ENCODE peak calls at places on chromosomes 1 and 21, in nine cellular contexts. O is suprapubic skin, X is NB4, T is prostate gland, F is IMR-90, Q is lower leg skin, E is right lobe of liver, B is body of pancreas, M is GM12891. K is an unnamed sample.
A peak's percentile ranks its signal among the peaks of the same experiment; 100 is the strongest.

GRCh38 chr1:13699936-13700520 is at the start of gene PRDM2:
- DNase-seq in O (peak; percentile 70), X (peak; percentile 62), T (peak; percentile 14), F (peak; percentile 17), Q (no peak), E (peak; percentile 52), B (peak; percentile 61), M (peak; percentile 60), K (peak; percentile 77)

GRCh38 chr1:6889875-6890480 is 104.7 kb downstream of the CAMTA1 start:
- DNase-seq in O (no peak), X (peak; percentile 56), T (peak; percentile 35), F (peak; percentile 68), Q (peak; percentile 39), E (peak; percentile 73), B (peak; percentile 77), M (no peak), K (peak; percentile 68)

GRCh38 chr1:13869172-13869797 is 169.3 kb downstream of the PRDM2 start:
- DNase-seq in O (no peak), X (no peak), T (no peak), F (no peak), Q (no peak), E (no peak), B (no peak), M (no peak), K (peak; percentile 19)

GRCh38 chr1:40141878-40142535 is 19.2 kb upstream of the RLF start:
- DNase-seq in O (no peak), X (no peak), T (no peak), F (peak; percentile 15), Q (no peak), E (no peak), B (no peak), M (no peak), K (no peak)

GRCh38 chr1:19622204-19622603 is 21.9 kb upstream of the NBL1 start:
- DNase-seq in O (no peak), X (no peak), T (no peak), F (peak; percentile 28), Q (no peak), E (no peak), B (no peak), M (no peak), K (no peak)

GRCh38 chr1:162230096-162230495 is 146.6 kb downstream of the SPATA46 start:
- DNase-seq in O (no peak), X (no peak), T (peak; percentile 39), F (no peak), Q (no peak), E (peak; percentile 66), B (peak; percentile 76), M (no peak), K (no peak)

GRCh38 chr1:225919906-225920305 is 4.1 kb downstream of the PYCR2 start:
- DNase-seq in O (peak; percentile 85), X (no peak), T (peak; percentile 84), F (peak; percentile 77), Q (peak; percentile 62), E (no peak), B (peak; percentile 94), M (no peak), K (no peak)

GRCh38 chr1:230392920-230393521 is 33.1 kb downstream of the PGBD5 start:
- DNase-seq in O (no peak), X (peak; percentile 18), T (no peak), F (no peak), Q (no peak), E (no peak), B (no peak), M (no peak), K (no peak)

GRCh38 chr1:42962641-42963377 is 4.1 kb upstream of the SLC2A1 start:
- DNase-seq in O (no peak), X (no peak), T (no peak), F (peak; percentile 73), Q (peak; percentile 65), E (no peak), B (no peak), M (no peak), K (peak; percentile 98)

GRCh38 chr1:87723193-87723592 is 394.5 kb downstream of the LMO4 start:
- DNase-seq in O (no peak), X (no peak), T (no peak), F (no peak), Q (no peak), E (no peak), B (no peak), M (no peak), K (no peak)

GRCh38 chr1:155932487-155932886 is 1.7 kb downstream of the KHDC4 start:
- DNase-seq in O (no peak), X (no peak), T (no peak), F (no peak), Q (no peak), E (no peak), B (no peak), M (no peak), K (no peak)

GRCh38 chr1:234750922-234751595 is 141.1 kb upstream of the IRF2BP2 start:
- DNase-seq in O (no peak), X (no peak), T (peak; percentile 43), F (no peak), Q (no peak), E (no peak), B (peak; percentile 79), M (no peak), K (peak; percentile 51)

GRCh38 chr1:206696812-206697585 is 12.3 kb downstream of the MAPKAPK2 start:
- DNase-seq in O (no peak), X (no peak), T (no peak), F (no peak), Q (no peak), E (no peak), B (no peak), M (no peak), K (no peak)

DNA sequence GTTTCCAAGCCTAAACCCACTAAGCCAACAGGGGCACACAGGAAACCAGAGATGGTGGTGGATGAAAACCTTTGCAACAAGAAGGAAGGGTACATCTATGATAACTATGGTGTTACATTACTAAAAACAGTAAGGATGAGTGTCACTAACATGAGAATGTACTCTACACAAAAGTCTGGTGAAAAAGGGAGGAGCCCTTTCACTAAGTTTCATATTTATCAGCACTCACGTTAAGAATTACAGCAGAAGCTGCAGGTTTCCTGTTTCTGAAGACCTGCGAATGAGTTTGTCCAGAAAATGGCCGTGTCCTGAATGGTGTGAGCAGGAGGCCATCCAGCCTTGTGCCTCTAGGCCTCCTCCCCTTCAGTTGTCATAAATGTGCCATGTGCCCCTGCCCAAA is 17.8 kb downstream of the ABCG1 start:
- DNase-seq in O (no peak), X (no peak), T (no peak), F (no peak), Q (no peak), E (no peak), B (no peak), M (no peak), K (peak; percentile 15)
- TF ChIP-seq POLR2A in O (no peak), X (no peak), T (no peak), F (no peak), Q (no peak), E (no peak), B (no peak), M (no peak), K (no peak)

DNA sequence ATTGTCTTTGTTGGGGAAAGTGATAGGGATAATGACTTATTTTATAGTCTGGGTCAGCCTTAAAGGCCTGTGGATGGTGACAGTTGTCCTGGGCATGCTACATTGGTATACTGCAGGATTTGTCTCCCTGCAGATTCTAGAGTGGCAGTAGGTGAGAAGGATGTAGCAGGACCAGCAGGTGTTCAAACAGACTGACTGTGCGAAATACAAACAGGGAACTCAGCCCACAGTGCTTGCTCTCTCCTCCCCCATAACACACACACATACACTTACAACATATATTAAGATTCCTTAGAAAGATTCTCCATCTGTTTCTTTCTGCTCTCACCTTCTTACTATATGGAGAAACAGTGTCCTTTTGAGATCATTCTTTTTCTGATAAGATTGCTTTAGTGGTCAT is 6.9 kb downstream of the PDE4B start:
- DNase-seq in O (no peak), X (no peak), T (no peak), F (no peak), Q (no peak), E (no peak), B (no peak), M (no peak), K (no peak)
- TF ChIP-seq POLR2A in O (no peak), X (no peak), T (no peak), F (no peak), Q (no peak), E (no peak), B (no peak), M (no peak), K (no peak)

DNA sequence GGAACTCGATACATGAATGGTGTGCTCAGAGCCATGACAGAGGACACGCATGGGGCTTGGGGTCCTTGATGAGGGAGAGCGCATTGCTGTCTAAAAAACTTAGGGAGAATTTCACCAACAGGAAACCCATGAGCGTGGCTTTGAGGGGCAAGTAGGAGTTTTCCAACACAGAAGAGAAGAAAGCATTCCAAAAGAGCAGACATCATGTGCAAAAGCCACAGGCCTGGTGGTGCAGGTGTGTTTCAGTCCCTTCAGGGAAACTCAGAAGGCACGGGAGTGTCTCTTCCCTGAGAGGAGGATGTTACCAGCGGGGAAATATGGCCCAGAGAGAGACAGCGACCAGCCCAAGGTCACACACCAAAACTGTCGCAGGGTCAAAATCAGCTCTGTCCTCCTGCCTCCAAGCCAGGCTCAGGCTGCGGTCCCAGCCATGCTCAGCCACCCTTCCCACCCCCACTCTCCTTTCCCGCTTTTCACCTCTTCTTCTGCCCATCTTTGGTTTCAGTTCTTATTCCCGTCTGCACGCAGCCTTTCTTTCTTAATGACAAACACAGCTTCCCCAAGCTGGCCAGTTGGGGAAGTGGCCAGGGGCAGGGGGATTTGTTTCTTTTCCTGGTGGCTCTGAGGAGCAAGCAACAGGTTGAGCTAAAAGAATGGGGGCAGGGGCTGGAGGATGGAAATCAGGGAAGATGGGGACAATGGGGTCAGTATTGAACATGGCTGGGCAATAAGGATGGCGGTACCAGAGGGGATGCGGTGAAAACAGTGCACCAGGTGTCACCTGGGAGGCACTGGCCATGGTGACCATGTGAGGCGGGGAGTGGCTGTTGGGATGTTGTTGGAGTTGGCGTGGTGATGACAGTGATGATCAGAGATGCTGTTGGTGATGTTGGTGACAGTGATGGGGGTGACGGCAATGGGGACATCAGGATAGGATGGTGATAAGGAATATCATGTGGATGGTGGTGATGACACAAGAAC is 10.3 kb downstream of the LAPTM5 start:
- DNase-seq in O (no peak), X (no peak), T (no peak), F (no peak), Q (no peak), E (no peak), B (no peak), M (no peak), K (no peak)
- TF ChIP-seq POLR2A in O (no peak), X (no peak), T (no peak), F (no peak), Q (no peak), E (no peak), B (no peak), M (peak; percentile 63), K (no peak)

DNA sequence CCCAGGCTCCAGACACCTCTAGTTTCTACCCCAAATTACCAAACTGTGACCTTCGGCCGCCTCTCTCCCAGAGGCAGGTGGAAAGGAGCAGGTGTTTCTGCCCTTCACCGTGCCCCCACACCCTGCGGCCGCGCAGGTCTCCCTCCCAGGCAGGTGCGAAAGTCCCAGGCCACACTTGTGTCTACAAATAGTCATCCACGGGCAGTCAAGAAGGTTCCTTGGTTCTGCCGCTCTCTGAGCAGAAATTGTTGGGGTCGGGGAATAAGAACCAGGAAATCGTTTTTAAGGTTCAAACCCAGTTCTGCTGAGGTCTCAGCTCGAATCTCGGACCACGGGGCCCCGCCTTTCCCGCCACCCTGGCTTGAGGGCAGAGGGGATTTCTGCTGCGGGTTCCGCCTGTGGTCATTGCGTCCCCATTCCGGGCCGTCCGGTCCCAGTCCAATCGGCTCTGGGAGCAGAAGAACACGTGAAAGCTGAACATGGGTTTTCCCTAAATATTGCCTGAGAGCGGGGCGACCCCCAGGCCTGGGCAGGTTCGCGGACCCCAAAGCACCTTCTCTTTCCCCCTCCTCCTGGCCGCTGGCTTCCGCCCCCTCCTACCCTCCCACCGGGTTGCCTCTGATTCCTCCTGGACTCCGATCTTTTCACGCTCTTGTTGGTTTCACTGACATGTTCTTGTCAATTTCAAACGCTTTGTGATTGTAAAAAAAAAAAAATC is 1.2 kb upstream of the ATF3 start:
- DNase-seq in O (peak; percentile 86), X (peak; percentile 14), T (peak; percentile 23), F (no peak), Q (no peak), E (peak; percentile 60), B (peak; percentile 78), M (peak; percentile 28), K (peak; percentile 32)
- TF ChIP-seq POLR2A in O (no peak), X (no peak), T (no peak), F (no peak), Q (no peak), E (no peak), B (peak; percentile 73), M (no peak), K (no peak)